ENCODE peak calls at places on chromosome 1, in eight cellular contexts. M, I, F, C, K, B, Y and Q are unnamed samples.

GRCh38 chr1:190168893-190169292 is 308.8 kb downstream of the BRINP3 start:
- DNase-seq in M (no peak), I (no peak), F (no peak), C (no peak), K (no peak), B (peak), Y (no peak), Q (no peak)

GRCh38 chr1:72284398-72285073 is 2.2 kb upstream of the NEGR1 start:
- DNase-seq in M (no peak), I (no peak), F (peak), C (peak), K (peak), B (peak), Y (no peak), Q (no peak)

GRCh38 chr1:41712687-41713086 is 206.0 kb downstream of the HIVEP3 start:
- DNase-seq in M (no peak), I (no peak), F (peak), C (no peak), K (peak), B (peak), Y (no peak), Q (no peak)

GRCh38 chr1:57162607-57163235 is 196.9 kb upstream of the C8B start:
- DNase-seq in M (no peak), I (no peak), F (no peak), C (no peak), K (peak), B (no peak), Y (no peak), Q (no peak)

GRCh38 chr1:184567648-184568047 is 180.8 kb downstream of the C1orf21 start:
- DNase-seq in M (no peak), I (no peak), F (no peak), C (no peak), K (no peak), B (no peak), Y (no peak), Q (no peak)

GRCh38 chr1:50989694-50990093 is 19.6 kb downstream of the CDKN2C start:
- DNase-seq in M (no peak), I (no peak), F (no peak), C (no peak), K (no peak), B (no peak), Y (no peak), Q (no peak)

GRCh38 chr1:31751822-31752241 is 12.3 kb downstream of the ADGRB2 start:
- DNase-seq in M (no peak), I (no peak), F (no peak), C (no peak), K (peak), B (no peak), Y (no peak), Q (no peak)

GRCh38 chr1:239633432-239633831 is 247.1 kb downstream of the CHRM3 start:
- DNase-seq in M (no peak), I (no peak), F (no peak), C (no peak), K (no peak), B (no peak), Y (no peak), Q (no peak)

GRCh38 chr1:106080608-106081325 is 975.7 kb upstream of the PRMT6 start:
- DNase-seq in M (no peak), I (no peak), F (no peak), C (no peak), K (no peak), B (no peak), Y (no peak), Q (no peak)

GRCh38 chr1:111507411-111508201 is 4.2 kb upstream of the ADORA3 start:
- DNase-seq in M (peak), I (peak), F (peak), C (peak), K (peak), B (peak), Y (peak), Q (peak)